ENCODE peak calls at places on chromosomes 13 and 19, in nine cellular contexts. One of them, this sample, is unnamed.

GRCh38 chr19:4140237-4140711 is 13.2 kb upstream of the CREB3L3 start:
- DNase-seq in adrenal gland: peak; percentile 45
- DNase-seq in astrocyte: peak; percentile 34
- DNase-seq in naive thymus-derived CD8-positive, alpha-beta T cell: no peak
- DNase-seq in amygdala: no peak
- DNase-seq in omental fat pad: no peak
- DNase-seq in pancreas: peak; percentile 61
- DNase-seq in activated CD8-positive, alpha-beta memory T cell treated with anti-CD3 and anti-CD28 coated beads, Interleukin-2, amount 50 U/mL, for 4 hours: no peak
- DNase-seq in SW480: peak; percentile 76
- DNase-seq in this sample: peak; percentile 19

GRCh38 chr13:48576448-48576993 is 43.6 kb upstream of the RCBTB2 start:
- DNase-seq in adrenal gland: no peak
- DNase-seq in astrocyte: no peak
- DNase-seq in naive thymus-derived CD8-positive, alpha-beta T cell: no peak
- DNase-seq in amygdala: no peak
- DNase-seq in omental fat pad: no peak
- DNase-seq in pancreas: no peak
- DNase-seq in activated CD8-positive, alpha-beta memory T cell treated with anti-CD3 and anti-CD28 coated beads, Interleukin-2, amount 50 U/mL, for 4 hours: no peak
- DNase-seq in SW480: no peak
- DNase-seq in this sample: no peak

GRCh38 chr19:51259348-51260245 is 8.7 kb downstream of the SIGLECL1 start:
- DNase-seq in adrenal gland: peak; percentile 21
- DNase-seq in astrocyte: no peak
- DNase-seq in naive thymus-derived CD8-positive, alpha-beta T cell: no peak
- DNase-seq in amygdala: no peak
- DNase-seq in omental fat pad: no peak
- DNase-seq in pancreas: no peak
- DNase-seq in activated CD8-positive, alpha-beta memory T cell treated with anti-CD3 and anti-CD28 coated beads, Interleukin-2, amount 50 U/mL, for 4 hours: peak; percentile 26
- DNase-seq in SW480: peak; percentile 66
- DNase-seq in this sample: peak; percentile 26

GRCh38 chr19:52993342-52994178 is 20.2 kb upstream of the ERVV-1 start:
- DNase-seq in adrenal gland: peak; percentile 69
- DNase-seq in astrocyte: peak; percentile 58
- DNase-seq in naive thymus-derived CD8-positive, alpha-beta T cell: peak; percentile 83
- DNase-seq in amygdala: peak; percentile 59
- DNase-seq in omental fat pad: peak; percentile 55
- DNase-seq in pancreas: peak; percentile 80
- DNase-seq in activated CD8-positive, alpha-beta memory T cell treated with anti-CD3 and anti-CD28 coated beads, Interleukin-2, amount 50 U/mL, for 4 hours: peak; percentile 75
- DNase-seq in SW480: no peak
- DNase-seq in this sample: peak; percentile 71

GRCh38 chr13:26019241-26019640 is 32.6 kb downstream of the SHISA2 start:
- DNase-seq in adrenal gland: no peak
- DNase-seq in astrocyte: no peak
- DNase-seq in naive thymus-derived CD8-positive, alpha-beta T cell: no peak
- DNase-seq in amygdala: no peak
- DNase-seq in omental fat pad: no peak
- DNase-seq in pancreas: no peak
- DNase-seq in activated CD8-positive, alpha-beta memory T cell treated with anti-CD3 and anti-CD28 coated beads, Interleukin-2, amount 50 U/mL, for 4 hours: no peak
- DNase-seq in SW480: no peak
- DNase-seq in this sample: no peak

GRCh38 chr13:71621152-71622124 is 245.6 kb downstream of the DACH1 start:
- DNase-seq in adrenal gland: no peak
- DNase-seq in astrocyte: no peak
- DNase-seq in naive thymus-derived CD8-positive, alpha-beta T cell: no peak
- DNase-seq in amygdala: no peak
- DNase-seq in omental fat pad: no peak
- DNase-seq in pancreas: no peak
- DNase-seq in activated CD8-positive, alpha-beta memory T cell treated with anti-CD3 and anti-CD28 coated beads, Interleukin-2, amount 50 U/mL, for 4 hours: no peak
- DNase-seq in SW480: no peak
- DNase-seq in this sample: no peak

GRCh38 chr19:12786149-12786870 is 5.0 kb upstream of the JUNB start:
- DNase-seq in adrenal gland: peak; percentile 83
- DNase-seq in astrocyte: no peak
- DNase-seq in naive thymus-derived CD8-positive, alpha-beta T cell: no peak
- DNase-seq in amygdala: peak; percentile 79
- DNase-seq in omental fat pad: no peak
- DNase-seq in pancreas: peak; percentile 81
- DNase-seq in activated CD8-positive, alpha-beta memory T cell treated with anti-CD3 and anti-CD28 coated beads, Interleukin-2, amount 50 U/mL, for 4 hours: no peak
- DNase-seq in SW480: no peak
- DNase-seq in this sample: peak; percentile 98

GRCh38 chr19:12610540-12611360 is at the start of the genes ZNF490 and ZNF791:
- DNase-seq in adrenal gland: peak; percentile 99
- DNase-seq in astrocyte: peak; percentile 93
- DNase-seq in naive thymus-derived CD8-positive, alpha-beta T cell: peak; percentile 95
- DNase-seq in amygdala: peak; percentile 97
- DNase-seq in omental fat pad: peak; percentile 97
- DNase-seq in pancreas: peak; percentile 94
- DNase-seq in activated CD8-positive, alpha-beta memory T cell treated with anti-CD3 and anti-CD28 coated beads, Interleukin-2, amount 50 U/mL, for 4 hours: peak; percentile 96
- DNase-seq in SW480: peak; percentile 98
- DNase-seq in this sample: peak; percentile 99

GRCh38 chr13:66656050-66656449 is 574.1 kb downstream of the PCDH9 start:
- DNase-seq in adrenal gland: no peak
- DNase-seq in astrocyte: no peak
- DNase-seq in naive thymus-derived CD8-positive, alpha-beta T cell: no peak
- DNase-seq in amygdala: no peak
- DNase-seq in omental fat pad: no peak
- DNase-seq in pancreas: no peak
- DNase-seq in activated CD8-positive, alpha-beta memory T cell treated with anti-CD3 and anti-CD28 coated beads, Interleukin-2, amount 50 U/mL, for 4 hours: no peak
- DNase-seq in SW480: no peak
- DNase-seq in this sample: no peak

GRCh38 chr19:49490287-49491029 is 3.0 kb downstream of the RPL13A start:
- DNase-seq in adrenal gland: no peak
- DNase-seq in astrocyte: no peak
- DNase-seq in naive thymus-derived CD8-positive, alpha-beta T cell: no peak
- DNase-seq in amygdala: no peak
- DNase-seq in omental fat pad: no peak
- DNase-seq in pancreas: no peak
- DNase-seq in activated CD8-positive, alpha-beta memory T cell treated with anti-CD3 and anti-CD28 coated beads, Interleukin-2, amount 50 U/mL, for 4 hours: no peak
- DNase-seq in SW480: no peak
- DNase-seq in this sample: no peak

GRCh38 chr13:99501952-99502310 is 659 bp downstream of the TM9SF2 start:
- DNase-seq in adrenal gland: no peak
- DNase-seq in astrocyte: peak; percentile 18
- DNase-seq in naive thymus-derived CD8-positive, alpha-beta T cell: no peak
- DNase-seq in amygdala: no peak
- DNase-seq in omental fat pad: no peak
- DNase-seq in pancreas: peak; percentile 61
- DNase-seq in activated CD8-positive, alpha-beta memory T cell treated with anti-CD3 and anti-CD28 coated beads, Interleukin-2, amount 50 U/mL, for 4 hours: peak; percentile 22
- DNase-seq in SW480: peak; percentile 11
- DNase-seq in this sample: peak; percentile 37

GRCh38 chr19:39871362-39871761 is 25.2 kb upstream of the FBL start:
- DNase-seq in adrenal gland: no peak
- DNase-seq in astrocyte: no peak
- DNase-seq in naive thymus-derived CD8-positive, alpha-beta T cell: no peak
- DNase-seq in amygdala: no peak
- DNase-seq in omental fat pad: no peak
- DNase-seq in pancreas: no peak
- DNase-seq in activated CD8-positive, alpha-beta memory T cell treated with anti-CD3 and anti-CD28 coated beads, Interleukin-2, amount 50 U/mL, for 4 hours: no peak
- DNase-seq in SW480: no peak
- DNase-seq in this sample: no peak

GRCh38 chr19:47582320-47582909 is 9.5 kb upstream of the ZNF541 start:
- DNase-seq in adrenal gland: peak; percentile 59
- DNase-seq in astrocyte: peak; percentile 89
- DNase-seq in naive thymus-derived CD8-positive, alpha-beta T cell: no peak
- DNase-seq in amygdala: no peak
- DNase-seq in omental fat pad: no peak
- DNase-seq in pancreas: no peak
- DNase-seq in activated CD8-positive, alpha-beta memory T cell treated with anti-CD3 and anti-CD28 coated beads, Interleukin-2, amount 50 U/mL, for 4 hours: no peak
- DNase-seq in SW480: no peak
- DNase-seq in this sample: no peak

GRCh38 chr13:33033361-33033812 is 17.2 kb downstream of the KL start:
- DNase-seq in adrenal gland: no peak
- DNase-seq in astrocyte: no peak
- DNase-seq in naive thymus-derived CD8-positive, alpha-beta T cell: peak; percentile 46
- DNase-seq in amygdala: no peak
- DNase-seq in omental fat pad: no peak
- DNase-seq in pancreas: no peak
- DNase-seq in activated CD8-positive, alpha-beta memory T cell treated with anti-CD3 and anti-CD28 coated beads, Interleukin-2, amount 50 U/mL, for 4 hours: peak; percentile 20
- DNase-seq in SW480: no peak
- DNase-seq in this sample: no peak